ENCODE peak calls at places on chromosomes 7 and 10, in seven cellular contexts. R is HFFc6, G is IMR-90, P is bronchial epithelial cell, M is AG08395, F is body of pancreas, J is HCT116. U is an unnamed sample.

GRCh38 chr7:33757563-33758165 is 147.7 kb upstream of the BMPER start:
- DNase-seq in J (no peak), M (peak), G (peak), P (peak), R (peak), F (peak), U (peak)

GRCh38 chr7:128792471-128793183 is 859 bp downstream of the CCDC136 start:
- DNase-seq in J (no peak), R (no peak), F (no peak), G (no peak), M (no peak), P (no peak), U (no peak)

GRCh38 chr7:158695726-158696452 is 8.7 kb downstream of the NCAPG2 start:
- DNase-seq in M (peak), R (peak), G (peak), J (peak), P (peak), F (peak), U (peak)

GRCh38 chr10:30188101-30188500 is 128.7 kb upstream of the JCAD start:
- DNase-seq in G (peak), P (no peak), M (no peak), J (no peak), R (no peak), F (no peak), U (peak)

GRCh38 chr7:28405662-28406061 is 6.7 kb upstream of the CREB5 start:
- DNase-seq in J (no peak), F (peak), M (no peak), P (peak), R (no peak), G (peak), U (peak)

GRCh38 chr7:1533569-1534329 is 3.2 kb downstream of the MAFK start:
- DNase-seq in G (peak), J (no peak), P (peak), R (peak), M (peak), F (peak), U (peak)

GRCh38 chr10:34696423-34696822 is 118.7 kb downstream of the PARD3 start:
- DNase-seq in J (no peak), P (peak), F (no peak), M (peak), G (peak), R (peak), U (peak)

GRCh38 chr7:142961595-142961972 is 579 bp downstream of the KEL start:
- DNase-seq in J (no peak), P (no peak), M (no peak), R (no peak), F (no peak), G (no peak), U (no peak)

GRCh38 chr10:1476106-1476803 is 261.1 kb downstream of the ADARB2 start:
- DNase-seq in M (no peak), J (no peak), G (no peak), P (no peak), F (no peak), R (no peak), U (no peak)

GRCh38 chr10:121926669-121927360 is 1.0 kb downstream of the ATE1 start:
- DNase-seq in G (no peak), R (peak), M (peak), P (no peak), J (no peak), F (no peak), U (peak)

GRCh38 chr7:92276486-92276885 is 30.7 kb downstream of the ANKIB1 start:
- DNase-seq in P (no peak), M (no peak), G (no peak), F (no peak), R (no peak), J (no peak), U (no peak)